ENCODE peak calls at places on chromosomes 11 and 22, in five cellular contexts. F is upper lobe of left lung, U is tibial nerve, Q is heart left ventricle, L is IMR-90. W is an unnamed sample.

GRCh38 chr11:3865388-3866193 is 10.1 kb downstream of the STIM1 start:
- DNase-seq in Q (no peak), F (no peak), U (no peak), L (peak), W (no peak)

GRCh38 chr22:42922374-42923177 is 65.5 kb upstream of the ARFGAP3 start:
- DNase-seq in L (no peak), U (no peak), Q (no peak), F (no peak), W (peak)

GRCh38 chr22:37818397-37819099 is 4.6 kb upstream of the GALR3 start:
- DNase-seq in U (no peak), Q (peak), F (peak), L (peak), W (peak)

GRCh38 chr11:68551777-68552176 is 91.2 kb downstream of the PPP6R3 start:
- DNase-seq in U (no peak), F (no peak), Q (no peak), L (no peak), W (no peak)

GRCh38 chr11:87819141-87819540 is 356.1 kb downstream of the RAB38 start:
- DNase-seq in U (no peak), L (no peak), Q (no peak), F (no peak), W (no peak)

GRCh38 chr22:41239443-41240128 is 1.1 kb downstream of the CHADL start:
- DNase-seq in F (no peak), L (no peak), U (no peak), Q (no peak), W (no peak)

GRCh38 chr11:30128269-30128932 is 102.4 kb upstream of the FSHB start:
- DNase-seq in Q (no peak), F (no peak), L (peak), U (no peak), W (no peak)

GRCh38 chr11:5910521-5910920 is 17.5 kb downstream of the OR52E5 start:
- DNase-seq in F (no peak), L (no peak), Q (no peak), U (no peak), W (no peak)

GRCh38 chr11:46719543-46720218 is 668 bp downstream of the F2 start:
- DNase-seq in U (no peak), F (no peak), L (no peak), Q (no peak), W (no peak)

GRCh38 chr11:46718155-46719019 is 626 bp upstream of the F2 start:
- DNase-seq in U (no peak), F (no peak), L (no peak), Q (no peak), W (no peak)

GRCh38 chr11:46721286-46721685 is 2.3 kb downstream of the F2 start:
- DNase-seq in Q (no peak), L (no peak), U (no peak), F (no peak), W (peak)

GRCh38 chr11:46722566-46723358 is 3.7 kb downstream of the F2 start:
- DNase-seq in U (no peak), Q (no peak), F (no peak), L (no peak), W (no peak)

GRCh38 chr11:46719048-46719542 is at the start of gene F2:
- DNase-seq in F (no peak), L (no peak), Q (no peak), U (no peak), W (no peak)
- TF ChIP-seq POLR2A in F (no peak), L (no peak), Q (no peak), U (no peak), W (no peak)

GRCh38 chr11:113213549-113213948 is 100.8 kb upstream of the TTC12 start:
- DNase-seq in Q (no peak), U (no peak), F (no peak), L (no peak), W (no peak)
- H3K27ac ChIP-seq in Q (no peak), U (no peak), F (no peak), L (no peak), W (no peak)

GRCh38 chr22:46604306-46604690 is 15.9 kb upstream of the GRAMD4 start:
- DNase-seq in F (peak), U (peak), L (peak), Q (no peak), W (no peak)
- TF ChIP-seq POLR2A in F (no peak), U (no peak), L (no peak), Q (no peak), W (no peak)

GRCh38 chr11:14552089-14552488 is 31.9 kb upstream of the PSMA1 start:
- DNase-seq in F (no peak), Q (peak), U (no peak), L (no peak), W (no peak)

GRCh38 chr11:14547440-14547839 is 27.3 kb upstream of the PSMA1 start:
- DNase-seq in Q (no peak), F (no peak), U (no peak), L (no peak), W (no peak)

GRCh38 chr11:14554959-14555358 is 34.8 kb upstream of the PSMA1 start:
- DNase-seq in L (no peak), U (peak), F (peak), Q (no peak), W (no peak)

GRCh38 chr11:14549891-14550290 is 29.7 kb upstream of the PSMA1 start:
- DNase-seq in L (no peak), Q (no peak), U (no peak), F (no peak), W (no peak)

GRCh38 chr11:14551380-14551779 is 31.2 kb upstream of the PSMA1 start:
- DNase-seq in Q (no peak), L (no peak), F (no peak), U (no peak), W (no peak)
- H3K27ac ChIP-seq in Q (peak), L (no peak), F (no peak), U (no peak), W (no peak)

DNA sequence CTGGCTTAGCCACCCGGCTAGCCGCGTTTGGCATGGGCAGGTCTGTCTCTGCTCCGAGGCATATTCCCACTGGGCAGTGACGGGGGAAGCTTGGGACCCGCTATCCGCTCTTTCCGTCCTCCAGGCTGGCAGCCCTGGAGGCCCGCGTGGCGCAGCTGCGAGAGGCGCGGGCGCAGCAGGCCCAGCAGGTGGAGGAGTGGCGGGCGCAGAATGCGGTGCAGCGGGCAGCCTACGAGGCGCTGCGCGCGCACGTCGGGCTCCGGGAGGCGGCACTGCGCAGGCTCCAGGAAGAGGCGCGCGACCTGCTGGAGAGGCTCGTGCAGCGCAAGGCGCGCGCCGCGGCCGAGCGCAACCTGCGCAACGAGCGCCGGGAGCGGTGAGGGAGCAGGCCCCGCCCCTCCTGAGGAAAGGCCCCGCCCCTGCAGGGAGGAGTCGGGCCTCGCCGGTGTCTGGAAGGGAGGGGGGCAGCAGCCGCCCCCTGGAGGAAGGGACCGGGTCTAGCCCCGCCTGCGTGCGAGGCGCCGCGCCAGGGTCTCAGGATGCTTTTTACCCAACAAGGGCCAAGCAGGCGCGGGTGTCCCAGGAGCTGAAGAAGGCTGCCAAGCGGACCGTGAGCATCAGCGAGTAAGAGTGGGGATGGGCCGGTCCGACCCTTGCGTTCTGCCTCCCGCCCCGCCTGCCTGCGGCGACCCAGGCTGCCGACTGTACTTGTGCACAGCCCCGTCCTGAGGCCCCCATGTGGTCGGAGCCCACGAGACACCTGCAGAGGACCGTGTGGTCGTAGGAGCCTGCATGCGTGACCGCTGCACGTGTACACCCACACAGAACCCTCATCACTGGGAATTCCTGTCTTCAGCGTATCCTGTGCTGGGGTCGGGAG is 7.9 kb downstream of the ATG16L2 start:
- DNase-seq in U (peak), L (peak), Q (peak), F (peak), W (peak)
- TF ChIP-seq POLR2A in U (no peak), L (no peak), Q (peak), F (no peak), W (no peak)

W was measured in spleen.